ENCODE peak calls at places on chromosomes 6 and 20, in nine cellular contexts. One of them, this sample, is unnamed.

GRCh38 chr6:22664968-22665367 is 95.6 kb downstream of the HDGFL1 start:
- DNase-seq in neural crest cell: no peak
- DNase-seq in Right ventricle myocardium inferior: no peak
- DNase-seq in T-helper 17 cell: no peak
- DNase-seq in hypothalamus: no peak
- DNase-seq in progenitor cell of endocrine pancreas: no peak
- DNase-seq in hepatic stellate cell: no peak
- DNase-seq in RPMI7951: no peak
- DNase-seq in fibroblast of the aortic adventitia: no peak
- DNase-seq in this sample: no peak

GRCh38 chr6:168895102-168895812 is 358.4 kb downstream of the THBS2 start:
- DNase-seq in progenitor cell of endocrine pancreas: peak; percentile 81
- DNase-seq in hypothalamus: no peak
- DNase-seq in Right ventricle myocardium inferior: no peak
- DNase-seq in hepatic stellate cell: peak; percentile 92
- DNase-seq in neural crest cell: peak; percentile 84
- DNase-seq in RPMI7951: peak; percentile 75
- DNase-seq in fibroblast of the aortic adventitia: peak; percentile 81
- DNase-seq in T-helper 17 cell: peak; percentile 66
- DNase-seq in this sample: peak; percentile 78

GRCh38 chr6:87237804-87238203 is 82.4 kb downstream of the ZNF292 start:
- DNase-seq in T-helper 17 cell: no peak
- DNase-seq in neural crest cell: no peak
- DNase-seq in fibroblast of the aortic adventitia: peak; percentile 54
- DNase-seq in Right ventricle myocardium inferior: no peak
- DNase-seq in progenitor cell of endocrine pancreas: no peak
- DNase-seq in hypothalamus: no peak
- DNase-seq in RPMI7951: peak; percentile 30
- DNase-seq in hepatic stellate cell: peak; percentile 19
- DNase-seq in this sample: peak; percentile 47

GRCh38 chr6:121748376-121748775 is 312.9 kb downstream of the GJA1 start:
- DNase-seq in hypothalamus: no peak
- DNase-seq in hepatic stellate cell: no peak
- DNase-seq in progenitor cell of endocrine pancreas: no peak
- DNase-seq in T-helper 17 cell: no peak
- DNase-seq in fibroblast of the aortic adventitia: peak; percentile 90
- DNase-seq in RPMI7951: peak; percentile 76
- DNase-seq in neural crest cell: no peak
- DNase-seq in Right ventricle myocardium inferior: no peak
- DNase-seq in this sample: peak; percentile 83

GRCh38 chr20:542777-543368 is 717 bp downstream of the CSNK2A1 start:
- DNase-seq in RPMI7951: no peak
- DNase-seq in T-helper 17 cell: no peak
- DNase-seq in hepatic stellate cell: peak; percentile 18
- DNase-seq in hypothalamus: peak; percentile 39
- DNase-seq in Right ventricle myocardium inferior: no peak
- DNase-seq in progenitor cell of endocrine pancreas: peak; percentile 21
- DNase-seq in neural crest cell: no peak
- DNase-seq in fibroblast of the aortic adventitia: no peak
- DNase-seq in this sample: no peak

GRCh38 chr20:50574108-50574507 is 63.9 kb downstream of the PTPN1 start:
- DNase-seq in hypothalamus: no peak
- DNase-seq in RPMI7951: no peak
- DNase-seq in hepatic stellate cell: no peak
- DNase-seq in Right ventricle myocardium inferior: no peak
- DNase-seq in progenitor cell of endocrine pancreas: no peak
- DNase-seq in fibroblast of the aortic adventitia: no peak
- DNase-seq in neural crest cell: no peak
- DNase-seq in T-helper 17 cell: no peak
- DNase-seq in this sample: no peak

GRCh38 chr20:50141811-50142561 is 11.5 kb downstream of the PEDS1 start:
- DNase-seq in hepatic stellate cell: no peak
- DNase-seq in hypothalamus: no peak
- DNase-seq in T-helper 17 cell: no peak
- DNase-seq in RPMI7951: no peak
- DNase-seq in fibroblast of the aortic adventitia: no peak
- DNase-seq in progenitor cell of endocrine pancreas: no peak
- DNase-seq in Right ventricle myocardium inferior: no peak
- DNase-seq in neural crest cell: no peak
- DNase-seq in this sample: no peak

GRCh38 chr6:150395388-150396009 is 26.7 kb downstream of the IYD start:
- DNase-seq in hepatic stellate cell: peak; percentile 24
- DNase-seq in T-helper 17 cell: no peak
- DNase-seq in fibroblast of the aortic adventitia: peak; percentile 65
- DNase-seq in Right ventricle myocardium inferior: no peak
- DNase-seq in RPMI7951: peak; percentile 44
- DNase-seq in hypothalamus: no peak
- DNase-seq in progenitor cell of endocrine pancreas: peak; percentile 37
- DNase-seq in neural crest cell: peak; percentile 27
- DNase-seq in this sample: peak; percentile 65

GRCh38 chr6:52725133-52725529 is 38.1 kb downstream of the GSTA2 start:
- DNase-seq in T-helper 17 cell: no peak
- DNase-seq in progenitor cell of endocrine pancreas: no peak
- DNase-seq in hepatic stellate cell: no peak
- DNase-seq in hypothalamus: no peak
- DNase-seq in Right ventricle myocardium inferior: no peak
- DNase-seq in fibroblast of the aortic adventitia: peak; percentile 41
- DNase-seq in neural crest cell: no peak
- DNase-seq in RPMI7951: peak; percentile 26
- DNase-seq in this sample: peak; percentile 10

GRCh38 chr6:15551798-15552197 is 111.0 kb downstream of the DTNBP1 start:
- DNase-seq in neural crest cell: no peak
- DNase-seq in hepatic stellate cell: no peak
- DNase-seq in RPMI7951: peak; percentile 14
- DNase-seq in hypothalamus: no peak
- DNase-seq in progenitor cell of endocrine pancreas: no peak
- DNase-seq in T-helper 17 cell: no peak
- DNase-seq in Right ventricle myocardium inferior: no peak
- DNase-seq in fibroblast of the aortic adventitia: no peak
- DNase-seq in this sample: peak; percentile 10

GRCh38 chr6:17101422-17102257 is at the start of gene STMND1:
- DNase-seq in neural crest cell: peak; percentile 17
- DNase-seq in RPMI7951: peak; percentile 38
- DNase-seq in fibroblast of the aortic adventitia: peak; percentile 6
- DNase-seq in Right ventricle myocardium inferior: no peak
- DNase-seq in hypothalamus: no peak
- DNase-seq in progenitor cell of endocrine pancreas: no peak
- DNase-seq in T-helper 17 cell: no peak
- DNase-seq in hepatic stellate cell: no peak
- DNase-seq in this sample: peak; percentile 33

GRCh38 chr20:9616455-9616805 is 102.0 kb downstream of the LAMP5 start:
- DNase-seq in hypothalamus: no peak
- DNase-seq in progenitor cell of endocrine pancreas: no peak
- DNase-seq in fibroblast of the aortic adventitia: no peak
- DNase-seq in hepatic stellate cell: no peak
- DNase-seq in neural crest cell: no peak
- DNase-seq in Right ventricle myocardium inferior: no peak
- DNase-seq in RPMI7951: no peak
- DNase-seq in T-helper 17 cell: no peak
- DNase-seq in this sample: no peak

GRCh38 chr6:167745660-167746376 is 80.9 kb upstream of the AFDN start:
- DNase-seq in RPMI7951: no peak
- DNase-seq in progenitor cell of endocrine pancreas: no peak
- DNase-seq in Right ventricle myocardium inferior: peak; percentile 87
- DNase-seq in hypothalamus: no peak
- DNase-seq in neural crest cell: no peak
- DNase-seq in T-helper 17 cell: no peak
- DNase-seq in hepatic stellate cell: no peak
- DNase-seq in fibroblast of the aortic adventitia: no peak
- DNase-seq in this sample: no peak

GRCh38 chr6:162952343-162952871 is 224.6 kb downstream of the PACRG start:
- DNase-seq in progenitor cell of endocrine pancreas: no peak
- DNase-seq in hypothalamus: no peak
- DNase-seq in hepatic stellate cell: no peak
- DNase-seq in fibroblast of the aortic adventitia: no peak
- DNase-seq in neural crest cell: no peak
- DNase-seq in Right ventricle myocardium inferior: no peak
- DNase-seq in T-helper 17 cell: no peak
- DNase-seq in RPMI7951: no peak
- DNase-seq in this sample: no peak

GRCh38 chr20:8454137-8454712 is 322.2 kb downstream of the PLCB1 start:
- DNase-seq in hepatic stellate cell: peak; percentile 64
- DNase-seq in RPMI7951: peak; percentile 93
- DNase-seq in progenitor cell of endocrine pancreas: no peak
- DNase-seq in fibroblast of the aortic adventitia: peak; percentile 94
- DNase-seq in Right ventricle myocardium inferior: no peak
- DNase-seq in T-helper 17 cell: no peak
- DNase-seq in neural crest cell: no peak
- DNase-seq in hypothalamus: no peak
- DNase-seq in this sample: peak; percentile 95

GRCh38 chr20:45873409-45874116 is 7.5 kb upstream of the ZSWIM1 start:
- DNase-seq in T-helper 17 cell: no peak
- DNase-seq in Right ventricle myocardium inferior: no peak
- DNase-seq in fibroblast of the aortic adventitia: no peak
- DNase-seq in hepatic stellate cell: no peak
- DNase-seq in hypothalamus: no peak
- DNase-seq in neural crest cell: no peak
- DNase-seq in progenitor cell of endocrine pancreas: no peak
- DNase-seq in RPMI7951: no peak
- DNase-seq in this sample: no peak

This sample was measured in fibroblast of pulmonary artery.